ENCODE peak calls at places on chromosomes 3 and 15, in nine cellular contexts. One of them, this sample, is unnamed.

GRCh38 chr15:40266828-40267304 is 16.0 kb downstream of the ANKRD63 start:
- DNase-seq in activated T-helper 1 cell treated with Interleukin-2 at 50 U/mL for 16 hours: no peak
- DNase-seq in HS-5: peak
- DNase-seq in GDM1: no peak
- DNase-seq in kidney glomerular epithelial cell: peak
- DNase-seq in GM23338: no peak
- DNase-seq in GF-D8: no peak
- DNase-seq in iris pigment epithelial cell: peak
- DNase-seq in AG09319: peak
- DNase-seq in this sample: peak

GRCh38 chr3:17420668-17421067 is 321.8 kb downstream of the TBC1D5 start:
- DNase-seq in GF-D8: no peak
- DNase-seq in AG09319: no peak
- DNase-seq in GM23338: no peak
- DNase-seq in activated T-helper 1 cell treated with Interleukin-2 at 50 U/mL for 16 hours: no peak
- DNase-seq in GDM1: no peak
- DNase-seq in HS-5: no peak
- DNase-seq in iris pigment epithelial cell: peak
- DNase-seq in kidney glomerular epithelial cell: peak
- DNase-seq in this sample: peak

GRCh38 chr3:41679412-41679811 is 282.5 kb downstream of the ULK4 start:
- DNase-seq in iris pigment epithelial cell: no peak
- DNase-seq in kidney glomerular epithelial cell: no peak
- DNase-seq in HS-5: no peak
- DNase-seq in AG09319: no peak
- DNase-seq in GM23338: no peak
- DNase-seq in GDM1: no peak
- DNase-seq in activated T-helper 1 cell treated with Interleukin-2 at 50 U/mL for 16 hours: no peak
- DNase-seq in GF-D8: no peak
- DNase-seq in this sample: peak

GRCh38 chr3:3127432-3128010 is 781 bp downstream of the TRNT1 start:
- DNase-seq in kidney glomerular epithelial cell: no peak
- DNase-seq in HS-5: no peak
- DNase-seq in GDM1: no peak
- DNase-seq in activated T-helper 1 cell treated with Interleukin-2 at 50 U/mL for 16 hours: no peak
- DNase-seq in GF-D8: no peak
- DNase-seq in iris pigment epithelial cell: peak
- DNase-seq in AG09319: no peak
- DNase-seq in GM23338: peak
- DNase-seq in this sample: peak

GRCh38 chr15:38226867-38227266 is 25.8 kb upstream of the SPRED1 start:
- DNase-seq in kidney glomerular epithelial cell: peak
- DNase-seq in HS-5: peak
- DNase-seq in AG09319: peak
- DNase-seq in GDM1: no peak
- DNase-seq in GF-D8: no peak
- DNase-seq in iris pigment epithelial cell: peak
- DNase-seq in GM23338: no peak
- DNase-seq in activated T-helper 1 cell treated with Interleukin-2 at 50 U/mL for 16 hours: no peak
- DNase-seq in this sample: peak

GRCh38 chr3:4824948-4825325 is 154.3 kb upstream of the BHLHE40 start:
- DNase-seq in iris pigment epithelial cell: peak
- DNase-seq in HS-5: peak
- DNase-seq in GF-D8: no peak
- DNase-seq in GDM1: no peak
- DNase-seq in GM23338: no peak
- DNase-seq in activated T-helper 1 cell treated with Interleukin-2 at 50 U/mL for 16 hours: no peak
- DNase-seq in AG09319: no peak
- DNase-seq in kidney glomerular epithelial cell: peak
- DNase-seq in this sample: peak

GRCh38 chr3:56054827-56055226 is 413.4 kb downstream of the ERC2 start:
- DNase-seq in GM23338: peak
- DNase-seq in iris pigment epithelial cell: no peak
- DNase-seq in activated T-helper 1 cell treated with Interleukin-2 at 50 U/mL for 16 hours: no peak
- DNase-seq in HS-5: no peak
- DNase-seq in AG09319: no peak
- DNase-seq in GDM1: no peak
- DNase-seq in GF-D8: no peak
- DNase-seq in kidney glomerular epithelial cell: no peak
- DNase-seq in this sample: no peak

GRCh38 chr3:67920969-67921368 is 266.6 kb upstream of the SUCLG2 start:
- DNase-seq in kidney glomerular epithelial cell: no peak
- DNase-seq in GF-D8: no peak
- DNase-seq in AG09319: no peak
- DNase-seq in GM23338: no peak
- DNase-seq in GDM1: no peak
- DNase-seq in HS-5: no peak
- DNase-seq in activated T-helper 1 cell treated with Interleukin-2 at 50 U/mL for 16 hours: no peak
- DNase-seq in iris pigment epithelial cell: no peak
- DNase-seq in this sample: no peak

GRCh38 chr3:69541823-69542264 is 156.0 kb upstream of the FRMD4B start:
- DNase-seq in HS-5: no peak
- DNase-seq in AG09319: no peak
- DNase-seq in iris pigment epithelial cell: peak
- DNase-seq in GM23338: peak
- DNase-seq in activated T-helper 1 cell treated with Interleukin-2 at 50 U/mL for 16 hours: no peak
- DNase-seq in kidney glomerular epithelial cell: no peak
- DNase-seq in GF-D8: no peak
- DNase-seq in GDM1: no peak
- DNase-seq in this sample: no peak

GRCh38 chr3:127779747-127780146 is 42.6 kb downstream of the MGLL start:
- DNase-seq in iris pigment epithelial cell: peak
- DNase-seq in GM23338: no peak
- DNase-seq in activated T-helper 1 cell treated with Interleukin-2 at 50 U/mL for 16 hours: no peak
- DNase-seq in HS-5: no peak
- DNase-seq in AG09319: no peak
- DNase-seq in GF-D8: peak
- DNase-seq in kidney glomerular epithelial cell: no peak
- DNase-seq in GDM1: peak
- DNase-seq in this sample: peak

GRCh38 chr15:80455051-80455648 is 51.0 kb downstream of the ARNT2 start:
- DNase-seq in GF-D8: no peak
- DNase-seq in activated T-helper 1 cell treated with Interleukin-2 at 50 U/mL for 16 hours: no peak
- DNase-seq in GM23338: no peak
- DNase-seq in AG09319: no peak
- DNase-seq in iris pigment epithelial cell: peak
- DNase-seq in kidney glomerular epithelial cell: no peak
- DNase-seq in HS-5: no peak
- DNase-seq in GDM1: no peak
- DNase-seq in this sample: no peak

GRCh38 chr3:70061111-70061510 is 61.6 kb downstream of the SAMMSON start:
- DNase-seq in activated T-helper 1 cell treated with Interleukin-2 at 50 U/mL for 16 hours: no peak
- DNase-seq in iris pigment epithelial cell: no peak
- DNase-seq in kidney glomerular epithelial cell: no peak
- DNase-seq in HS-5: peak
- DNase-seq in GF-D8: no peak
- DNase-seq in GDM1: no peak
- DNase-seq in AG09319: no peak
- DNase-seq in GM23338: no peak
- DNase-seq in this sample: no peak

GRCh38 chr3:112092439-112093179 is 6.4 kb downstream of the C3orf52 start:
- DNase-seq in GM23338: peak
- DNase-seq in activated T-helper 1 cell treated with Interleukin-2 at 50 U/mL for 16 hours: no peak
- DNase-seq in AG09319: no peak
- DNase-seq in GF-D8: no peak
- DNase-seq in iris pigment epithelial cell: no peak
- DNase-seq in HS-5: no peak
- DNase-seq in kidney glomerular epithelial cell: peak
- DNase-seq in GDM1: no peak
- DNase-seq in this sample: peak

GRCh38 chr3:145015243-145015642 is 1043.6 kb downstream of the DIPK2A start:
- DNase-seq in GDM1: no peak
- DNase-seq in HS-5: peak
- DNase-seq in kidney glomerular epithelial cell: no peak
- DNase-seq in activated T-helper 1 cell treated with Interleukin-2 at 50 U/mL for 16 hours: no peak
- DNase-seq in AG09319: no peak
- DNase-seq in iris pigment epithelial cell: peak
- DNase-seq in GM23338: no peak
- DNase-seq in GF-D8: no peak
- DNase-seq in this sample: peak

GRCh38 chr3:108319428-108320053 is 23.2 kb downstream of the HHLA2 start:
- DNase-seq in AG09319: no peak
- DNase-seq in GF-D8: no peak
- DNase-seq in kidney glomerular epithelial cell: no peak
- DNase-seq in iris pigment epithelial cell: no peak
- DNase-seq in HS-5: no peak
- DNase-seq in activated T-helper 1 cell treated with Interleukin-2 at 50 U/mL for 16 hours: no peak
- DNase-seq in GM23338: no peak
- DNase-seq in GDM1: no peak
- DNase-seq in this sample: no peak

GRCh38 chr3:133980035-133980434 is 49.7 kb downstream of the SLCO2A1 start:
- DNase-seq in GF-D8: no peak
- DNase-seq in GDM1: no peak
- DNase-seq in kidney glomerular epithelial cell: no peak
- DNase-seq in iris pigment epithelial cell: no peak
- DNase-seq in GM23338: no peak
- DNase-seq in activated T-helper 1 cell treated with Interleukin-2 at 50 U/mL for 16 hours: no peak
- DNase-seq in AG09319: no peak
- DNase-seq in HS-5: no peak
- DNase-seq in this sample: no peak

GRCh38 chr3:171108066-171108465 is 81.5 kb upstream of the SLC2A2 start:
- DNase-seq in iris pigment epithelial cell: peak
- DNase-seq in GF-D8: no peak
- DNase-seq in AG09319: no peak
- DNase-seq in activated T-helper 1 cell treated with Interleukin-2 at 50 U/mL for 16 hours: no peak
- DNase-seq in kidney glomerular epithelial cell: no peak
- DNase-seq in HS-5: peak
- DNase-seq in GDM1: no peak
- DNase-seq in GM23338: no peak
- DNase-seq in this sample: no peak

GRCh38 chr3:37491343-37491742 is 317.0 kb upstream of the LRRFIP2 start:
- DNase-seq in HS-5: no peak
- DNase-seq in iris pigment epithelial cell: no peak
- DNase-seq in GM23338: peak
- DNase-seq in activated T-helper 1 cell treated with Interleukin-2 at 50 U/mL for 16 hours: no peak
- DNase-seq in kidney glomerular epithelial cell: no peak
- DNase-seq in GF-D8: no peak
- DNase-seq in GDM1: no peak
- DNase-seq in AG09319: no peak
- DNase-seq in this sample: no peak

GRCh38 chr15:29698030-29698701 is 124.1 kb downstream of the TJP1 start:
- DNase-seq in AG09319: no peak
- DNase-seq in GDM1: no peak
- DNase-seq in HS-5: peak
- DNase-seq in activated T-helper 1 cell treated with Interleukin-2 at 50 U/mL for 16 hours: no peak
- DNase-seq in iris pigment epithelial cell: peak
- DNase-seq in GM23338: no peak
- DNase-seq in GF-D8: no peak
- DNase-seq in kidney glomerular epithelial cell: no peak
- DNase-seq in this sample: peak

This sample was measured in mesenchymal stem cell.